ENCODE peak calls at places on chromosomes 1 and 21, in four cellular contexts. I is CD8-positive, alpha-beta memory T cell; Z is breast epithelium; V is progenitor cell of endocrine pancreas. Q is an unnamed sample.
A peak's percentile ranks its signal among the peaks of the same experiment; 100 is the strongest.

GRCh38 chr1:93519196-93519825 is 71.4 kb downstream of the FNBP1L start:
- DNase-seq in I (no peak), Z (no peak), V (no peak), Q (no peak)

GRCh38 chr1:209434066-209434465 is 149.4 kb upstream of the CAMK1G start:
- DNase-seq in Z (no peak), I (no peak), V (no peak), Q (no peak)

GRCh38 chr1:6244401-6245054 is 549 bp downstream of the HES3 start:
- DNase-seq in I (no peak), V (no peak), Z (no peak), Q (no peak)

GRCh38 chr1:5597171-5597864 is 394.9 kb downstream of the NPHP4 start:
- DNase-seq in Z (no peak), V (no peak), I (no peak), Q (no peak)

GRCh38 chr1:88141499-88142074 is 542.5 kb upstream of the PKN2 start:
- DNase-seq in V (no peak), I (no peak), Z (no peak), Q (no peak)

GRCh38 chr1:201703646-201704438 is 125.1 kb upstream of the IPO9 start:
- DNase-seq in I (peak; percentile 22), V (peak; percentile 90), Z (peak; percentile 60), Q (no peak)

GRCh38 chr1:84669831-84670230 is 20.4 kb downstream of the SSX2IP start:
- DNase-seq in V (no peak), I (no peak), Z (no peak), Q (no peak)

GRCh38 chr1:228804640-228805413 is 69.5 kb downstream of the RHOU start:
- DNase-seq in I (no peak), V (no peak), Z (no peak), Q (no peak)

GRCh38 chr1:11985851-11986250 is 5.6 kb downstream of the MFN2 start:
- DNase-seq in V (no peak), I (no peak), Z (no peak), Q (no peak)

GRCh38 chr21:44349416-44349846 is 4.0 kb upstream of the TRPM2 start:
- DNase-seq in Z (no peak), I (no peak), V (no peak), Q (peak; percentile 82)

GRCh38 chr1:101438359-101438758 is 201.5 kb downstream of the S1PR1 start:
- DNase-seq in V (no peak), Z (no peak), I (no peak), Q (no peak)

GRCh38 chr1:219699870-219700269 is 87.0 kb upstream of the ZC3H11B start:
- DNase-seq in I (no peak), V (no peak), Z (no peak), Q (no peak)

GRCh38 chr1:29513357-29513756 is 277.0 kb downstream of the PTPRU start:
- DNase-seq in I (no peak), V (no peak), Z (no peak), Q (no peak)

GRCh38 chr21:29504751-29505321 is 206.1 kb downstream of the BACH1 start:
- DNase-seq in I (no peak), Z (no peak), V (no peak), Q (no peak)

GRCh38 chr1:98940680-98941079 is 64.0 kb downstream of the PLPPR5 start:
- DNase-seq in Z (no peak), I (no peak), V (no peak), Q (no peak)

GRCh38 chr1:228978486-228979324 is 243.4 kb downstream of the RHOU start:
- DNase-seq in Z (peak; percentile 44), I (no peak), V (no peak), Q (no peak)

GRCh38 chr1:11790880-11791715 is 14.7 kb downstream of the MTHFR start:
- DNase-seq in I (no peak), Z (peak; percentile 77), V (no peak), Q (no peak)

GRCh38 chr1:121586369-121587229 is 401.8 kb downstream of the SRGAP2C start:
- DNase-seq in Z (no peak), I (no peak), V (no peak), Q (no peak)

GRCh38 chr1:43273708-43274107 is 3.9 kb downstream of the TMEM125 start:
- DNase-seq in V (no peak), I (no peak), Z (no peak), Q (no peak)

GRCh38 chr1:1033009-1033587 is 13.2 kb downstream of the AGRN start:
- DNase-seq in V (peak; percentile 97), Z (peak; percentile 93), I (peak; percentile 77), Q (no peak)

GRCh38 chr1:178145605-178146004 is 51.7 kb downstream of the RASAL2 start:
- DNase-seq in Z (no peak), I (no peak), V (no peak), Q (no peak)

GRCh38 chr1:225447649-225448048 is 19.8 kb upstream of the LBR start:
- DNase-seq in Z (no peak), I (no peak), V (no peak), Q (peak; percentile 43)

GRCh38 chr1:61201035-61201434 is 118.7 kb downstream of the NFIA start:
- DNase-seq in I (no peak), V (no peak), Z (no peak), Q (no peak)

GRCh38 chr1:27872059-27872801 is at the start of gene THEMIS2:
- DNase-seq in V (peak; percentile 41), I (peak; percentile 62), Z (no peak), Q (no peak)

Q was measured in chondrocyte.